ENCODE peak calls at places on chromosomes 1 and 21, in eight cellular contexts. B is IMR-90; X is cardiac muscle cell; I is neural progenitor cell; D is spleen; A is Peyer's patch; F is left ventricle myocardium inferior; T is CD8-positive, alpha-beta T cell. M is an unnamed sample.

GRCh38 chr1:64996541-64997257 is 30.4 kb upstream of the JAK1 start:
- DNase-seq in T (no peak), F (no peak), B (no peak), X (no peak), D (no peak), A (no peak), I (no peak), M (no peak)

GRCh38 chr1:30183006-30183405 is 540.4 kb downstream of the MATN1 start:
- DNase-seq in X (no peak), I (no peak), B (no peak), A (no peak), T (no peak), F (no peak), D (no peak), M (no peak)

GRCh38 chr1:234848972-234849641 is 239.1 kb upstream of the IRF2BP2 start:
- DNase-seq in A (no peak), F (no peak), T (no peak), X (peak; percentile 54), D (no peak), I (no peak), B (peak; percentile 86), M (no peak)

GRCh38 chr1:106756752-106757151 is 299.7 kb upstream of the PRMT6 start:
- DNase-seq in F (no peak), B (no peak), A (no peak), D (no peak), X (no peak), I (no peak), T (no peak), M (no peak)

GRCh38 chr1:184986250-184986649 is 11.9 kb upstream of the NIBAN1 start:
- DNase-seq in D (no peak), F (no peak), X (peak; percentile 69), T (no peak), A (no peak), B (peak; percentile 49), I (no peak), M (no peak)

GRCh38 chr1:29119365-29119929 is 4.3 kb downstream of the TMEM200B start:
- DNase-seq in D (no peak), I (no peak), X (no peak), F (no peak), A (no peak), T (no peak), B (peak; percentile 7), M (no peak)

GRCh38 chr1:42847111-42847580 is 733 bp downstream of the ZNF691 start:
- DNase-seq in D (no peak), B (no peak), I (no peak), A (no peak), T (no peak), F (no peak), X (no peak), M (no peak)

GRCh38 chr1:14945132-14946010 is 208.2 kb upstream of the TMEM51 start:
- DNase-seq in D (no peak), A (no peak), F (peak; percentile 49), T (no peak), I (peak; percentile 64), X (peak; percentile 88), B (peak; percentile 90), M (no peak)

GRCh38 chr1:241532864-241533263 is 686 bp downstream of the KMO start:
- DNase-seq in X (no peak), T (no peak), B (no peak), I (no peak), D (peak; percentile 85), A (no peak), F (no peak), M (no peak)

GRCh38 chr1:172178846-172179245 is 241.6 kb upstream of the C1orf105 start:
- DNase-seq in B (no peak), I (no peak), X (no peak), D (no peak), F (no peak), T (no peak), A (no peak), M (no peak)

GRCh38 chr1:165928075-165928731 is 100.8 kb downstream of the UCK2 start:
- DNase-seq in A (no peak), B (peak; percentile 56), T (peak; percentile 39), I (peak; percentile 60), F (no peak), X (peak; percentile 58), D (no peak), M (peak; percentile 53)

GRCh38 chr1:41383094-41383852 is 22.0 kb downstream of the FOXO6 start:
- DNase-seq in I (peak; percentile 52), T (peak; percentile 41), F (no peak), B (peak; percentile 31), D (no peak), X (peak; percentile 74), A (no peak), M (no peak)

GRCh38 chr1:198601936-198602889 is 36.6 kb upstream of the PTPRC start:
- DNase-seq in T (no peak), B (peak; percentile 17), D (no peak), I (no peak), A (no peak), X (no peak), F (no peak), M (no peak)

GRCh38 chr1:175138579-175138978 is 54.0 kb downstream of the KIAA0040 start:
- DNase-seq in D (no peak), I (no peak), F (no peak), A (no peak), T (no peak), X (no peak), B (no peak), M (no peak)

GRCh38 chr21:39014751-39015150 is 168.5 kb downstream of the PSMG1 start:
- DNase-seq in T (no peak), B (peak; percentile 99), I (no peak), X (peak; percentile 96), A (no peak), D (no peak), F (no peak), M (no peak)

GRCh38 chr1:245154429-245155185 is at the start of gene KIF26B:
- DNase-seq in B (peak; percentile 50), D (peak; percentile 80), F (no peak), I (peak; percentile 65), A (peak; percentile 56), X (peak; percentile 77), T (no peak), M (peak; percentile 89)

GRCh38 chr1:45890078-45890477 is 86.7 kb downstream of the MAST2 start:
- DNase-seq in A (no peak), D (no peak), T (no peak), I (no peak), X (no peak), B (no peak), F (no peak), M (no peak)

GRCh38 chr1:59653968-59654367 is 160.8 kb upstream of the HOOK1 start:
- DNase-seq in D (no peak), A (no peak), F (no peak), X (no peak), B (no peak), T (no peak), I (no peak), M (no peak)

GRCh38 chr1:173201968-173202367 is 5.2 kb downstream of the TNFSF4 start:
- DNase-seq in I (no peak), A (no peak), X (no peak), T (no peak), D (no peak), F (no peak), B (no peak), M (no peak)

GRCh38 chr1:185894806-185895205 is 160.6 kb downstream of the HMCN1 start:
- DNase-seq in X (peak; percentile 65), A (no peak), B (peak; percentile 46), D (no peak), T (no peak), F (no peak), I (no peak), M (no peak)

GRCh38 chr1:116374340-116375164 is 1.5 kb downstream of the ATP1A1 start:
- DNase-seq in B (no peak), T (peak; percentile 28), I (peak; percentile 60), A (peak; percentile 63), D (peak; percentile 76), F (no peak), X (no peak), M (peak; percentile 39)

GRCh38 chr1:204520834-204521709 is 4.9 kb downstream of the MDM4 start:
- DNase-seq in X (peak; percentile 39), A (no peak), T (peak; percentile 66), I (no peak), F (no peak), B (peak; percentile 90), D (no peak), M (no peak)

GRCh38 chr1:227449051-227449450 is 114.3 kb upstream of the ZNF678 start:
- DNase-seq in X (peak; percentile 56), I (peak; percentile 68), B (no peak), A (no peak), T (peak; percentile 18), F (no peak), D (no peak), M (peak; percentile 56)

DNA sequence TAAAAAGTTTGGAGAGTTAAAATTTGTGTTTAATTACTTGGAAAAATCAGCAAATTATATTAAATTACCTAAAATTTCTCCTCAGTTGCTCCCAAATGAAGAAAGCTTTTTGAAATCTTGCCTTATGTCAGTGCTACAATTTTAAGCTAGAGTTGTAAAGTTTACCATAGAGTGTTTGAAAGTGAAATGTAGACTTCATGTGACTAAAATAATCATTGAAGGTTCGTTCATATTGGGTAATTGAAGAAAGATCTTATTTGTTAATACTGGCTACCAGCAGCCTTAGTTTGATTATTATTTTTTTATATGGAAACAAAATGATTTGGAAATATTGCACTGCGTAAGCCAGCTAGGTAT is 4.4 kb downstream of the DYRK1A start:
- DNase-seq in T (no peak), A (no peak), D (no peak), I (no peak), F (no peak), X (no peak), B (no peak), M (no peak)
- H3K4me1 ChIP-seq in T (peaks cover 64% of the 10 kb centered on the region), A (peaks cover 64% of the 10 kb centered on the region), D (peaks cover 79% of the 10 kb centered on the region), I (peaks cover 32% of the 10 kb centered on the region), F (peaks cover 85% of the 10 kb centered on the region), X (peaks cover 23% of the 10 kb centered on the region), B (peaks cover 6% of the 10 kb centered on the region), M (no peaks in the 10 kb centered on the region)

GRCh38 chr21:44761011-44761729 is 40.5 kb downstream of the UBE2G2 start:
- DNase-seq in I (peak; percentile 53), B (no peak), X (no peak), T (no peak), F (no peak), D (peak; percentile 35), A (peak; percentile 66), M (no peak)
- TF ChIP-seq CTCF in I (peak; percentile 66), B (no peak), X (peak; percentile 29), T (peak; percentile 28), F (no peak), D (no peak), A (no peak), M (peak; percentile 41)

GRCh38 chr1:36115200-36115669 is 9.8 kb downstream of the COL8A2 start:
- DNase-seq in T (no peak), D (no peak), A (peak; percentile 22), B (peak; percentile 37), F (peak; percentile 33), X (peak; percentile 74), I (peak; percentile 42), M (no peak)
- H3K4me1 ChIP-seq in T (peaks cover 14% of the 10 kb centered on the region), D (peaks cover 31% of the 10 kb centered on the region), A (no peaks in the 10 kb centered on the region), B (peaks cover 13% of the 10 kb centered on the region), F (peaks cover 8% of the 10 kb centered on the region), X (no peaks in the 10 kb centered on the region), I (peaks cover 6% of the 10 kb centered on the region), M (no peaks in the 10 kb centered on the region)

DNA sequence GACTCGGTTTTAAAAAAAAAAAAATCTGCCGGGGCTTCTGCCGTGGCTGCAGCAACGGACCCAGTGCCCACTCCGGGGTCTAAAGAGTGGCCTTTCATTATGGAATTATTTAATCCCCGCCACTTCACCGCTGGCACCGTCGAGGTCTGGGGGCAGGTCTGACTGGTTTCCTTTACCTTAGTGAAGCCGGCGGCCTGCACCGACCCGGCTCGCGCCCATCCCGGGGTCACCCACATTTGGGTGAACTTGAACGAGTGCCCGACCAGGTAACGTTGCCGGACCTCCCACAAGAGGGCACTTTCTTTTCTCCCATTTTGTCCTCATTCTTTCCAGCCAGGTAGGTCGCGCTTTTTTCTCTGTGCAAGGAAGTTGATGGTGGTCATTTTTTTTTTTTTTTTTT is 4.3 kb downstream of the PRKCZ start:
- DNase-seq in I (no peak), B (no peak), X (no peak), F (no peak), D (no peak), T (no peak), A (no peak), M (no peak)
- TF ChIP-seq CTCF in I (no peak), B (no peak), X (no peak), F (no peak), D (no peak), T (no peak), A (no peak), M (no peak)